ENCODE peak calls at places on chromosomes 16 and 17, in ten cellular contexts. O, Q, S, M, L, P, E, B, I and X are unnamed samples.

GRCh38 chr17:2085648-2085949 is 30.7 kb downstream of the HIC1 start:
- DNase-seq in O (no peak), Q (peak), S (no peak), M (no peak), L (no peak), P (no peak), E (no peak), B (no peak), I (no peak), X (no peak)

GRCh38 chr16:13231365-13231764 is 330.0 kb downstream of the SHISA9 start:
- DNase-seq in O (no peak), Q (no peak), S (no peak), M (no peak), L (no peak), P (no peak), E (no peak), B (no peak), I (peak), X (no peak)

GRCh38 chr17:38339891-38340290 is 3.9 kb downstream of the GPR179 start:
- DNase-seq in O (no peak), Q (no peak), S (no peak), M (no peak), L (no peak), P (no peak), E (no peak), B (no peak), I (no peak), X (no peak)

GRCh38 chr17:50682441-50682840 is 25.3 kb downstream of the ANKRD40 start:
- DNase-seq in O (no peak), Q (no peak), S (no peak), M (no peak), L (no peak), P (peak), E (no peak), B (no peak), I (no peak), X (peak)

GRCh38 chr17:65559802-65560627 is 1.4 kb downstream of the AXIN2 start:
- DNase-seq in O (peak), Q (peak), S (peak), M (peak), L (peak), P (peak), E (peak), B (peak), I (peak), X (no peak)

GRCh38 chr17:80455784-80456183 is 20.6 kb downstream of the NPTX1 start:
- DNase-seq in O (no peak), Q (no peak), S (no peak), M (no peak), L (no peak), P (no peak), E (no peak), B (no peak), I (no peak), X (no peak)

GRCh38 chr17:9195961-9196668 is 174.8 kb downstream of the NTN1 start:
- DNase-seq in O (no peak), Q (no peak), S (no peak), M (no peak), L (no peak), P (no peak), E (peak), B (peak), I (peak), X (no peak)

GRCh38 chr17:7220593-7221280 is 999 bp downstream of the ACADVL start:
- DNase-seq in O (peak), Q (peak), S (peak), M (peak), L (peak), P (peak), E (peak), B (peak), I (peak), X (no peak)

GRCh38 chr16:28898266-28898665 is 20.0 kb downstream of the ATP2A1 start:
- DNase-seq in O (no peak), Q (no peak), S (no peak), M (no peak), L (no peak), P (no peak), E (no peak), B (no peak), I (no peak), X (no peak)

GRCh38 chr17:79095345-79096055 is 20.9 kb downstream of the ENGASE start:
- DNase-seq in O (no peak), Q (no peak), S (no peak), M (no peak), L (no peak), P (no peak), E (no peak), B (no peak), I (no peak), X (no peak)

GRCh38 chr17:31875081-31875480 is 16.0 kb upstream of the COPRS start:
- DNase-seq in O (no peak), Q (no peak), S (no peak), M (no peak), L (no peak), P (no peak), E (no peak), B (no peak), I (no peak), X (no peak)

GRCh38 chr16:57744646-57744903 is 9.0 kb downstream of the KATNB1 start:
- DNase-seq in O (no peak), Q (no peak), S (no peak), M (no peak), L (no peak), P (peak), E (no peak), B (no peak), I (no peak), X (no peak)

GRCh38 chr17:51385208-51385607 is 124.9 kb downstream of the UTP18 start:
- DNase-seq in O (no peak), Q (no peak), S (no peak), M (no peak), L (no peak), P (no peak), E (no peak), B (no peak), I (no peak), X (no peak)

GRCh38 chr17:15883617-15884111 is 61.3 kb upstream of the ADORA2B start:
- DNase-seq in O (no peak), Q (no peak), S (no peak), M (no peak), L (no peak), P (no peak), E (no peak), B (no peak), I (no peak), X (no peak)

GRCh38 chr17:70119961-70120360 is 44.9 kb downstream of the KCNJ16 start:
- DNase-seq in O (no peak), Q (no peak), S (no peak), M (no peak), L (no peak), P (no peak), E (no peak), B (no peak), I (no peak), X (no peak)

GRCh38 chr17:13572581-13572980 is 29.1 kb downstream of the HS3ST3A1 start:
- DNase-seq in O (no peak), Q (no peak), S (no peak), M (no peak), L (no peak), P (no peak), E (no peak), B (no peak), I (no peak), X (no peak)

GRCh38 chr17:60601443-60602384 is 1.7 kb downstream of the PPM1D start:
- DNase-seq in O (peak), Q (peak), S (peak), M (peak), L (peak), P (peak), E (peak), B (no peak), I (peak), X (no peak)

GRCh38 chr17:19991252-19991885 is 13.7 kb upstream of the AKAP10 start:
- DNase-seq in O (no peak), Q (no peak), S (no peak), M (no peak), L (no peak), P (no peak), E (no peak), B (no peak), I (peak), X (no peak)

GRCh38 chr16:58507195-58507962 is 7.4 kb downstream of the NDRG4 start:
- DNase-seq in O (peak), Q (no peak), S (no peak), M (no peak), L (no peak), P (no peak), E (no peak), B (no peak), I (peak), X (peak)

GRCh38 chr16:87608400-87608985 is 6.2 kb downstream of the JPH3 start:
- DNase-seq in O (peak), Q (peak), S (peak), M (peak), L (no peak), P (peak), E (peak), B (no peak), I (peak), X (no peak)

GRCh38 chr16:51982715-51983680 is 563.9 kb downstream of the TOX3 start:
- DNase-seq in O (peak), Q (peak), S (no peak), M (peak), L (no peak), P (no peak), E (peak), B (no peak), I (peak), X (no peak)

GRCh38 chr16:67431077-67431804 is at the start of gene HSD11B2:
- DNase-seq in O (peak), Q (peak), S (no peak), M (no peak), L (peak), P (peak), E (no peak), B (peak), I (peak), X (no peak)

GRCh38 chr16:49096191-49096945 is 185.3 kb downstream of the CBLN1 start:
- DNase-seq in O (no peak), Q (no peak), S (no peak), M (no peak), L (no peak), P (no peak), E (no peak), B (no peak), I (no peak), X (no peak)

GRCh38 chr16:51875834-51876725 is 670.9 kb downstream of the TOX3 start:
- DNase-seq in O (no peak), Q (no peak), S (no peak), M (no peak), L (no peak), P (no peak), E (no peak), B (no peak), I (peak), X (no peak)

GRCh38 chr16:86252596-86252995 is 257.7 kb upstream of the FOXF1 start:
- DNase-seq in O (no peak), Q (no peak), S (no peak), M (peak), L (no peak), P (no peak), E (peak), B (no peak), I (peak), X (no peak)

GRCh38 chr17:44402564-44403172 is 13.2 kb upstream of the ITGA2B start:
- DNase-seq in O (no peak), Q (no peak), S (no peak), M (no peak), L (no peak), P (no peak), E (no peak), B (no peak), I (no peak), X (no peak)

GRCh38 chr17:51607512-51607911 is 347.2 kb downstream of the UTP18 start:
- DNase-seq in O (no peak), Q (no peak), S (no peak), M (no peak), L (no peak), P (no peak), E (no peak), B (no peak), I (peak), X (no peak)

GRCh38 chr16:30004424-30004776 is 6.4 kb downstream of the DOC2A start:
- DNase-seq in O (peak), Q (no peak), S (no peak), M (no peak), L (no peak), P (no peak), E (no peak), B (no peak), I (no peak), X (no peak)

GRCh38 chr16:56298948-56299602 is 107.8 kb downstream of the GNAO1 start:
- DNase-seq in O (no peak), Q (no peak), S (no peak), M (no peak), L (no peak), P (peak), E (no peak), B (no peak), I (no peak), X (no peak)

GRCh38 chr17:40598928-40599627 is 33.8 kb upstream of the CCR7 start:
- DNase-seq in O (no peak), Q (peak), S (no peak), M (peak), L (peak), P (no peak), E (peak), B (peak), I (peak), X (no peak)

GRCh38 chr17:50060951-50061712 is 5.2 kb downstream of the ITGA3 start:
- DNase-seq in O (peak), Q (peak), S (no peak), M (no peak), L (no peak), P (peak), E (peak), B (no peak), I (peak), X (peak)

GRCh38 chr17:14330492-14330920 is 29.6 kb downstream of the HS3ST3B1 start:
- DNase-seq in O (no peak), Q (no peak), S (no peak), M (no peak), L (no peak), P (no peak), E (peak), B (no peak), I (peak), X (no peak)

GRCh38 chr16:69131167-69131748 is 1.1 kb downstream of the CHTF8 start:
- DNase-seq in O (no peak), Q (no peak), S (no peak), M (peak), L (no peak), P (no peak), E (no peak), B (no peak), I (peak), X (no peak)

GRCh38 chr16:65845466-65846209 is 520.9 kb upstream of the CDH5 start:
- DNase-seq in O (no peak), Q (no peak), S (no peak), M (no peak), L (no peak), P (no peak), E (no peak), B (no peak), I (no peak), X (no peak)

GRCh38 chr16:25270577-25270976 is 12.9 kb upstream of the ZKSCAN2 start:
- DNase-seq in O (no peak), Q (no peak), S (no peak), M (no peak), L (no peak), P (no peak), E (no peak), B (no peak), I (no peak), X (no peak)

GRCh38 chr16:2963611-2964415 is at the start of gene KREMEN2:
- DNase-seq in O (no peak), Q (no peak), S (no peak), M (no peak), L (peak), P (peak), E (peak), B (no peak), I (peak), X (no peak)

GRCh38 chr16:83068686-83069085 is 441.9 kb downstream of the CDH13 start:
- DNase-seq in O (no peak), Q (no peak), S (no peak), M (no peak), L (no peak), P (no peak), E (no peak), B (no peak), I (no peak), X (no peak)
- H3K27ac ChIP-seq in O (no peak), Q (no peak), S (no peak), M (no peak), L (no peak), P (no peak), E (no peak), B (no peak), I (no peak), X (no peak)

GRCh38 chr16:72990571-72990970 is 57.4 kb downstream of the ZFHX3 start:
- DNase-seq in O (no peak), Q (no peak), S (no peak), M (no peak), L (no peak), P (no peak), E (no peak), B (no peak), I (no peak), X (peak)
- H3K27ac ChIP-seq in O (peak), Q (peak), S (no peak), M (no peak), L (no peak), P (peak), E (peak), B (peak), I (no peak), X (peak)

GRCh38 chr17:73278465-73279453 is 17.1 kb upstream of the CPSF4L start:
- DNase-seq in O (peak), Q (peak), S (no peak), M (no peak), L (no peak), P (no peak), E (peak), B (peak), I (no peak), X (no peak)

GRCh38 chr17:73272906-73273218 is 11.2 kb upstream of the CPSF4L start:
- DNase-seq in O (no peak), Q (no peak), S (no peak), M (no peak), L (no peak), P (no peak), E (no peak), B (no peak), I (no peak), X (no peak)

GRCh38 chr17:73278049-73278464 is 16.4 kb upstream of the CPSF4L start:
- DNase-seq in O (peak), Q (no peak), S (no peak), M (no peak), L (no peak), P (no peak), E (no peak), B (no peak), I (no peak), X (no peak)

GRCh38 chr17:73271078-73271477 is 9.4 kb upstream of the CPSF4L start:
- DNase-seq in O (no peak), Q (no peak), S (no peak), M (peak), L (no peak), P (no peak), E (peak), B (no peak), I (no peak), X (no peak)

GRCh38 chr17:73274490-73274889 is 12.8 kb upstream of the CPSF4L start:
- DNase-seq in O (no peak), Q (no peak), S (no peak), M (no peak), L (no peak), P (no peak), E (no peak), B (no peak), I (no peak), X (no peak)
- H3K27ac ChIP-seq in O (no peak), Q (no peak), S (no peak), M (no peak), L (no peak), P (no peak), E (no peak), B (no peak), I (no peak), X (no peak)

GRCh38 chr16:89602952-89603590 is 10.4 kb upstream of the DPEP1 start:
- DNase-seq in O (no peak), Q (no peak), S (no peak), M (no peak), L (no peak), P (no peak), E (no peak), B (no peak), I (no peak), X (no peak)

GRCh38 chr16:89600956-89601355 is 12.5 kb upstream of the DPEP1 start:
- DNase-seq in O (no peak), Q (no peak), S (no peak), M (no peak), L (no peak), P (no peak), E (no peak), B (no peak), I (no peak), X (no peak)

GRCh38 chr16:89601906-89602272 is 11.6 kb upstream of the DPEP1 start:
- DNase-seq in O (no peak), Q (no peak), S (no peak), M (no peak), L (no peak), P (no peak), E (no peak), B (no peak), I (no peak), X (no peak)

GRCh38 chr16:89600427-89600826 is 13.0 kb upstream of the DPEP1 start:
- DNase-seq in O (no peak), Q (no peak), S (no peak), M (no peak), L (no peak), P (no peak), E (no peak), B (no peak), I (no peak), X (no peak)

DNA sequence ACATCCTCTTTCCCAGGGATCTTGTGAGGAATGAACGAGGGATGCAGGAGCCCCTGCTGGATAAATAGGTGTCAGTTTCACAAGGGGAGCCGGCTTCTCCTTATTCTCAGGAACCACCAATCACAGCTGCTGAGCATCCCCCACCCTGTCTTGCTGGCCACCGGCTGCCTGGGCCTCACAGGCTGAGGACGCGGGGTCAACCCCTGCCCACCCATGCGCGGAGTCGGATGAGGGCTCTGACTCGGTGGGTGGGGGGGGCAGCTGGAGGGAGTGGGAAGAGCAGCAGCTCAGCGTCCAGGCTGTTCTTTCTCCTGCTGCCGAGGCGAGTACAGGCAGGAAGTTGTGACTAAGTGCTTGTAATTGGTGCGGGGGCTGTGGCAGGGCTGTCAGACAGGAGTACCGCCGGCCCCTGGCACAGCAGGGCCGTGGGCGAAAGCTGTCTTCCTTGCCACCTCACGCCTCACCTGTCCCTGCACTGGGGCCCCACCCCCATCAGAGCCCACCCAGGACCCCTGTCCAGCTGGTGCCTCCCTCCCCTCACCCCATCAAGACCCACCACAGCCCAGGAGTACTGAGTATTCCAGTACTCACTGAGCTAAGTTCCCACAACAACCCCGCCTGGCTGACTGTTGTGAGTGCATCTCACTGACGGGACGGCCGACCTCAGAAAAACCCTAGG is 11.0 kb upstream of the DPEP1 start:
- DNase-seq in O (no peak), Q (peak), S (peak), M (peak), L (peak), P (peak), E (no peak), B (no peak), I (peak), X (no peak)
- H3K27ac ChIP-seq in O (no peak), Q (no peak), S (no peak), M (no peak), L (no peak), P (no peak), E (no peak), B (no peak), I (no peak), X (no peak)

GRCh38 chr16:81717662-81718189 is 61.4 kb upstream of the PLCG2 start:
- DNase-seq in O (no peak), Q (no peak), S (no peak), M (no peak), L (no peak), P (no peak), E (no peak), B (no peak), I (no peak), X (no peak)
- H3K27ac ChIP-seq in O (peak), Q (no peak), S (no peak), M (no peak), L (peak), P (no peak), E (peak), B (no peak), I (no peak), X (no peak)

GRCh38 chr17:42270596-42270995 is 5.6 kb downstream of the STAT5B start:
- DNase-seq in O (no peak), Q (no peak), S (no peak), M (no peak), L (no peak), P (no peak), E (no peak), B (no peak), I (no peak), X (no peak)
- H3K27ac ChIP-seq in O (peak), Q (peak), S (no peak), M (no peak), L (peak), P (no peak), E (peak), B (peak), I (no peak), X (no peak)

DNA sequence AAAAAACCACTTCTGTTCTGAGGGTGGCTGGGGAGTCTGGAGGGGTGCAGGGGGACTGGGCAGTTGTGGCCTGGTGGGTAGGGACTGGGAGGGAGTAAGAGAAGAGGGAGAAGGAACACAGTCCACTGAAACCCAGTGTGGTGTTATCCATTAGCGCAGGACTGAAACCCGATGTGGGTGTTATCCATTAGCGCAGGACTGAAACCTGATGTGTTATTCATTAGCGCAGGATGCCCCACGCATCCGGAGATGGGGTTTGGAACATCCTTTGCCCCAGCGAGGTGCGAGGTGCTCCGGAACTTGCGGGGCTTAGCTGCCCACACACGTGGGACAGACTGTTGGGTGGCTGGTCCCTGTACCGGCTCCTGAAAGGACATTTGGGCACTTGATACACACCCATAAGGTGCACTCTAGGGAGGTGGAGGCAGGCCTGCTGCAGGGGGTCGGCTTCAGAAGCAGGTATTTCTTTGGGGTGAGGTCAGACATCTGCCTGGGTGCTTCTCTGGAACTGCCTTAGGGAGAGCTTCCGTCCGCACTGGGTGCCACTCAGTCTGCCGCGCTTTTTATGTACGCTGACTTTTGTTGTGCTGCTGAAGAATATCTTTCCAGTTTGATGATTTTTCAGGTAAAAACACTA is 20.3 kb upstream of the FASN start:
- DNase-seq in O (no peak), Q (no peak), S (no peak), M (no peak), L (no peak), P (no peak), E (no peak), B (no peak), I (no peak), X (no peak)
- H3K27ac ChIP-seq in O (peak), Q (no peak), S (no peak), M (no peak), L (peak), P (no peak), E (no peak), B (no peak), I (peak), X (no peak)